ENCODE peak calls at places on chromosomes 1 and 21, in five cellular contexts. C, Z, B, I and G are unnamed samples.

GRCh38 chr21:44366586-44367211 is 13.3 kb downstream of the TRPM2 start:
- DNase-seq in B (no peak), Z (no peak), C (no peak), I (no peak), G (no peak)

GRCh38 chr21:28521932-28522826 is 470.5 kb downstream of the LTN1 start:
- DNase-seq in I (no peak), C (no peak), B (no peak), Z (no peak), G (no peak)

GRCh38 chr1:204623894-204624361 is 61.6 kb downstream of the LRRN2 start:
- DNase-seq in Z (no peak), I (no peak), B (no peak), C (no peak), G (no peak)

GRCh38 chr1:220487297-220487820 is 40.6 kb upstream of the MARK1 start:
- DNase-seq in I (no peak), B (no peak), C (no peak), Z (peak), G (no peak)

GRCh38 chr1:25926731-25927496 is 20.7 kb upstream of the STMN1 start:
- DNase-seq in C (no peak), B (no peak), Z (no peak), I (no peak), G (no peak)

GRCh38 chr1:185880779-185881333 is 146.7 kb downstream of the HMCN1 start:
- DNase-seq in I (no peak), B (no peak), Z (no peak), C (no peak), G (no peak)

GRCh38 chr1:153793261-153793972 is 18.2 kb downstream of the SLC27A3 start:
- DNase-seq in Z (no peak), I (no peak), C (peak), B (no peak), G (no peak)

GRCh38 chr1:6831368-6831767 is 46.1 kb downstream of the CAMTA1 start:
- DNase-seq in I (no peak), Z (peak), B (no peak), C (no peak), G (no peak)

GRCh38 chr1:10965621-10966226 is 46.7 kb upstream of the TARDBP start:
- DNase-seq in Z (no peak), C (peak), B (no peak), I (no peak), G (no peak)

GRCh38 chr1:24379733-24380315 is 33.8 kb downstream of the STPG1 start:
- DNase-seq in C (no peak), Z (no peak), I (no peak), B (no peak), G (no peak)

GRCh38 chr21:38956006-38956405 is 150.3 kb downstream of the ETS2 start:
- DNase-seq in Z (peak), I (no peak), C (no peak), B (no peak), G (no peak)

GRCh38 chr1:27005648-27006496 is 6.8 kb downstream of the TENT5B start:
- DNase-seq in C (no peak), Z (no peak), I (no peak), B (no peak), G (no peak)

GRCh38 chr1:240719953-240720700 is 108.2 kb upstream of the GREM2 start:
- DNase-seq in Z (no peak), B (no peak), C (no peak), I (no peak), G (no peak)

GRCh38 chr1:27306892-27307850 is 14.8 kb upstream of the TMEM222 start:
- DNase-seq in Z (peak), I (no peak), B (no peak), C (no peak), G (no peak)

GRCh38 chr1:33972676-33973395 is 109.0 kb downstream of the HMGB4 start:
- DNase-seq in I (no peak), B (no peak), C (no peak), Z (peak), G (no peak)

GRCh38 chr1:26287033-26287711 is 7.3 kb downstream of the SH3BGRL3 start:
- DNase-seq in Z (no peak), I (peak), C (no peak), B (peak), G (peak)

GRCh38 chr1:224106568-224107281 is 7.2 kb upstream of the FBXO28 start:
- DNase-seq in B (no peak), Z (peak), I (no peak), C (no peak), G (no peak)

GRCh38 chr1:167565922-167566321 is 12.4 kb upstream of the CREG1 start:
- DNase-seq in C (no peak), I (no peak), Z (no peak), B (no peak), G (no peak)

GRCh38 chr1:9135145-9135836 is 6.4 kb upstream of the GPR157 start:
- DNase-seq in Z (no peak), C (no peak), I (no peak), B (no peak), G (no peak)

GRCh38 chr1:192626366-192627179 is 9.4 kb upstream of the RGS13 start:
- DNase-seq in Z (no peak), B (no peak), I (no peak), C (no peak), G (no peak)

GRCh38 chr1:61290525-61290924 is 208.2 kb downstream of the NFIA start:
- DNase-seq in B (no peak), Z (no peak), I (no peak), C (no peak), G (no peak)

GRCh38 chr1:223203011-223203410 is 60.0 kb upstream of the TLR5 start:
- DNase-seq in I (no peak), Z (no peak), B (no peak), C (no peak), G (no peak)

GRCh38 chr1:36092166-36092797 is 3.6 kb downstream of the ADPRS start:
- DNase-seq in C (no peak), Z (no peak), B (no peak), I (no peak), G (no peak)

GRCh38 chr1:84103197-84103992 is 40.7 kb upstream of the PRKACB start:
- DNase-seq in I (no peak), Z (peak), C (peak), B (no peak), G (no peak)

GRCh38 chr1:12272770-12273169 is 42.9 kb downstream of the VPS13D start:
- DNase-seq in I (no peak), B (no peak), C (no peak), Z (no peak), G (no peak)

GRCh38 chr1:229263254-229263653 is 7.7 kb upstream of the RAB4A start:
- DNase-seq in B (no peak), I (no peak), Z (no peak), C (no peak), G (no peak)

GRCh38 chr1:23548704-23549143 is 10.6 kb downstream of the ID3 start:
- DNase-seq in Z (no peak), C (no peak), B (no peak), I (no peak), G (no peak)

GRCh38 chr1:235063068-235063765 is 65.4 kb downstream of the TOMM20 start:
- DNase-seq in I (no peak), B (no peak), Z (no peak), C (no peak), G (no peak)

GRCh38 chr1:150976401-150976821 is 1.8 kb upstream of the CERS2 start:
- DNase-seq in B (no peak), I (no peak), C (no peak), Z (no peak), G (no peak)

GRCh38 chr1:24221246-24221645 is 34.2 kb upstream of the IFNLR1 start:
- DNase-seq in C (no peak), B (no peak), I (no peak), Z (no peak), G (no peak)

GRCh38 chr1:147169171-147169570 is 3.1 kb downstream of the PRKAB2 start:
- DNase-seq in Z (no peak), C (no peak), I (no peak), B (no peak), G (no peak)

GRCh38 chr1:201786824-201787223 is 42.1 kb upstream of the IPO9 start:
- DNase-seq in B (no peak), Z (no peak), I (no peak), C (no peak), G (no peak)

GRCh38 chr1:4702927-4703326 is 48.5 kb downstream of the AJAP1 start:
- DNase-seq in B (no peak), C (no peak), I (no peak), Z (no peak), G (no peak)

GRCh38 chr1:11600901-11601300 is 53.3 kb downstream of the FBXO2 start:
- DNase-seq in I (no peak), C (no peak), Z (no peak), B (no peak), G (no peak)

GRCh38 chr21:20388400-20388799 is 609.8 kb upstream of the NCAM2 start:
- DNase-seq in Z (no peak), B (no peak), C (no peak), I (no peak), G (no peak)

GRCh38 chr1:13701274-13701650 is 1.3 kb downstream of the PRDM2 start:
- DNase-seq in I (no peak), B (no peak), C (no peak), Z (no peak), G (no peak)